ENCODE peak calls at places on chromosomes 11 and 22, in five cellular contexts. One of them, this sample, is unnamed.
A peak's percentile ranks its signal among the peaks of the same experiment; 100 is the strongest.

GRCh38 chr11:118099838-118100570 is 13.2 kb upstream of the SMIM35 start:
- DNase-seq in thyroid gland: peak; percentile 24
- DNase-seq in pancreas: no peak
- DNase-seq in cardiac muscle cell: no peak
- DNase-seq in breast epithelium: no peak
- DNase-seq in this sample: no peak

GRCh38 chr11:103875855-103876510 is 160.5 kb upstream of the DDI1 start:
- DNase-seq in pancreas: no peak
- DNase-seq in breast epithelium: no peak
- DNase-seq in cardiac muscle cell: no peak
- DNase-seq in thyroid gland: no peak
- DNase-seq in this sample: no peak

GRCh38 chr11:128326791-128327190 is 260.6 kb downstream of the ETS1 start:
- DNase-seq in breast epithelium: no peak
- DNase-seq in cardiac muscle cell: no peak
- DNase-seq in thyroid gland: no peak
- DNase-seq in pancreas: no peak
- DNase-seq in this sample: no peak

GRCh38 chr22:49903322-49904039 is 14.8 kb downstream of the ALG12 start:
- DNase-seq in breast epithelium: no peak
- DNase-seq in pancreas: no peak
- DNase-seq in thyroid gland: no peak
- DNase-seq in cardiac muscle cell: peak; percentile 61
- DNase-seq in this sample: no peak

GRCh38 chr11:23311986-23312940 is 452.0 kb upstream of the CCDC179 start:
- DNase-seq in pancreas: no peak
- DNase-seq in thyroid gland: no peak
- DNase-seq in breast epithelium: no peak
- DNase-seq in cardiac muscle cell: peak; percentile 7
- DNase-seq in this sample: no peak

GRCh38 chr11:87173185-87174039 is 135.7 kb downstream of the TMEM135 start:
- DNase-seq in cardiac muscle cell: no peak
- DNase-seq in thyroid gland: no peak
- DNase-seq in pancreas: no peak
- DNase-seq in breast epithelium: no peak
- DNase-seq in this sample: no peak

GRCh38 chr22:44667829-44668189 is 34.2 kb upstream of the PRR5 start:
- DNase-seq in pancreas: no peak
- DNase-seq in breast epithelium: no peak
- DNase-seq in thyroid gland: no peak
- DNase-seq in cardiac muscle cell: no peak
- DNase-seq in this sample: peak; percentile 88

GRCh38 chr22:22752556-22753477 is 108.4 kb downstream of the GGTLC2 start:
- DNase-seq in thyroid gland: no peak
- DNase-seq in pancreas: no peak
- DNase-seq in breast epithelium: peak; percentile 27
- DNase-seq in cardiac muscle cell: no peak
- DNase-seq in this sample: peak; percentile 20

GRCh38 chr11:19845633-19846032 is 133.0 kb downstream of the NAV2 start:
- DNase-seq in cardiac muscle cell: no peak
- DNase-seq in breast epithelium: no peak
- DNase-seq in pancreas: no peak
- DNase-seq in thyroid gland: no peak
- DNase-seq in this sample: no peak

GRCh38 chr22:36197065-36197440 is 4.6 kb downstream of the APOL4 start:
- DNase-seq in pancreas: no peak
- DNase-seq in thyroid gland: peak; percentile 19
- DNase-seq in cardiac muscle cell: peak; percentile 58
- DNase-seq in breast epithelium: no peak
- DNase-seq in this sample: no peak

GRCh38 chr11:94664336-94664735 is 97.2 kb downstream of the PIWIL4 start:
- DNase-seq in thyroid gland: no peak
- DNase-seq in breast epithelium: no peak
- DNase-seq in pancreas: no peak
- DNase-seq in cardiac muscle cell: no peak
- DNase-seq in this sample: no peak

GRCh38 chr11:116230453-116230852 is 542.3 kb downstream of the BUD13 start:
- DNase-seq in pancreas: no peak
- DNase-seq in cardiac muscle cell: no peak
- DNase-seq in thyroid gland: no peak
- DNase-seq in breast epithelium: no peak
- DNase-seq in this sample: no peak

GRCh38 chr11:64856382-64857227 is 12.2 kb upstream of the CDC42BPG start:
- DNase-seq in thyroid gland: peak; percentile 34
- DNase-seq in breast epithelium: peak; percentile 76
- DNase-seq in cardiac muscle cell: no peak
- DNase-seq in pancreas: no peak
- DNase-seq in this sample: no peak

GRCh38 chr11:83195176-83195531 is 1.6 kb downstream of the ANKRD42 start:
- DNase-seq in pancreas: no peak
- DNase-seq in cardiac muscle cell: no peak
- DNase-seq in breast epithelium: no peak
- DNase-seq in thyroid gland: no peak
- DNase-seq in this sample: no peak

DNA sequence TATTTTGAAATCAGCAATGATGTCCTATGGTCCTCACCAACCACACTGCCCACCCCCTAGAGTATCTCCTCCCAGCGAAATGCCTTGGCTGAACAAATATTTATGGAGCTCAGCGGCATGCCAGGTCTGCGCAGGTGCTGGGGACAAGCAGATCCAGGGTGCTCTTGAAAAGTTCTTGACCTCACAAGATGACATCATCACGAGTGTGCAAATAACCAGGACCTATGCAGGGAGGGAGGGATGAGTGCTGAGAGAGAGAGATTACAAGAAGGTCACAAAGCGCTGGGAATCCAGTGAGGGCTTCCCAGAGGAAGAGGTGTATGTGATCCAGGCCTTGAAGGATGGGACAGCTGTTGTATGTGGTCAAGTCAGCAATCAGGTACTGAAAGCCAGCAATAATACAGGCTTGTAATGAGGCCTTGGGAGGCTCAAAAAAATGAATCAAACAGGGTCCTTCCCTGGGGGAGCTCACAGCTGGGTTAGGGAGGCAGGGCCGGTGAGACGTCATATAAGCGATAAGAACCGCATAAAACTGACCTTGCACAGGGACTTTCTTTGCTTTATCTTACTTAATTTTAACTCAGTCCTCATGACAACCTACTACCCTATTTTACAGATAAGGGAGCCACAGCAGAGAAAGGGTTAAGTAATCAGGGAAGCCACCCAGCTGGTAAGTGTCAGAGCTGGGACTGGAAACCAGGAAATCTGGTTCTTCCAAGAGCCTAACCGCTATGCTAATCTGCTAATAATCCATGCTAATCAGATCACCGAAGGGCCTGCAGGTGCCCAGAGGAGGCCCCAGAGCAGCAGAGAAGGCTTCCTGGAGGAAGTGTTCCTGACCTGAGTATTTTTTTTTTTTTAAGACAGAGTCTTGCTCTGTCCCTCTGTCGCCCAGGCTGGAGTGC is 8.2 kb downstream of the ARRB1 start:
- DNase-seq in cardiac muscle cell: no peak
- DNase-seq in thyroid gland: no peak
- DNase-seq in breast epithelium: peak; percentile 64
- DNase-seq in pancreas: peak; percentile 88
- DNase-seq in this sample: no peak
- H3K4me1 ChIP-seq in cardiac muscle cell: peaks cover 37% of the 10 kb centered on the region
- H3K4me1 ChIP-seq in thyroid gland: peaks cover 20% of the 10 kb centered on the region
- H3K4me1 ChIP-seq in breast epithelium: peaks cover 84% of the 10 kb centered on the region
- H3K4me1 ChIP-seq in pancreas: peaks cover 80% of the 10 kb centered on the region
- H3K4me1 ChIP-seq in this sample: peaks cover 98% of the 10 kb centered on the region

GRCh38 chr22:32475428-32476010 is 908 bp downstream of the FBXO7 start:
- DNase-seq in cardiac muscle cell: peak; percentile 63
- DNase-seq in breast epithelium: peak; percentile 30
- DNase-seq in pancreas: peak; percentile 18
- DNase-seq in thyroid gland: peak; percentile 56
- DNase-seq in this sample: peak; percentile 39

GRCh38 chr22:32476804-32477203 is 2.2 kb downstream of the FBXO7 start:
- DNase-seq in thyroid gland: no peak
- DNase-seq in pancreas: no peak
- DNase-seq in cardiac muscle cell: no peak
- DNase-seq in breast epithelium: no peak
- DNase-seq in this sample: no peak

GRCh38 chr22:32474635-32475427 is at the start of gene FBXO7:
- DNase-seq in cardiac muscle cell: peak; percentile 97
- DNase-seq in breast epithelium: peak; percentile 83
- DNase-seq in pancreas: peak; percentile 87
- DNase-seq in thyroid gland: peak; percentile 93
- DNase-seq in this sample: peak; percentile 86

GRCh38 chr22:32476286-32476685 is 1.7 kb downstream of the FBXO7 start:
- DNase-seq in pancreas: no peak
- DNase-seq in thyroid gland: no peak
- DNase-seq in breast epithelium: no peak
- DNase-seq in cardiac muscle cell: no peak
- DNase-seq in this sample: no peak

DNA sequence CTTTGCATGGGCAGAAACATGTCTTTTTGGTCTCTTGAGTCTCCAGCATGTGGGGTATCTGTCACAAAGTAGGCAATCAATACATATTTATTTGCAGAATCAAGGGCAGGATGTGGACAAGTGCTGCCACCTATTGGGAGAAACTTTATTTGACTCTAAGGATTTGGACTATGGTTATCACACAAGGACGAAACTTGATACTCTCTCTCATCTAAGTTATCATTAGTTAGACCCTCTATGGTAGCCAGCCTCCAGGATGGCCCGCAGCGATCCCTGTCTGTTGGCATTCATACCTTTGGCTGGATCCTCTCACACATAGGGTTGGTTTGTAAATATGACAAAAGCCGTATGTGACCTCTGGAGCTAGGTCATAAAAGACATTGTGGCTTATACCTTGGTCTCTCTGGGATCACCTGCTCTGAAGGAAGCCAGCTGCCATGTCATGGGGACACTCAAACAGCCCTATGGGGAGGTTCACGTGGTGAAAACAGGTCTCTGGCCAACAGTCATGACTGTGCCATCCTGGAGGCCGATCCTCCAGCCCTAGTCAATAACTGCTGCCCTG is 1.1 kb upstream of the FBXO7 start:
- DNase-seq in cardiac muscle cell: peak; percentile 73
- DNase-seq in thyroid gland: peak; percentile 10
- DNase-seq in breast epithelium: no peak
- DNase-seq in pancreas: peak; percentile 23
- DNase-seq in this sample: peak; percentile 33
- TF ChIP-seq CTCF in cardiac muscle cell: peak; percentile 59
- TF ChIP-seq CTCF in thyroid gland: peak; percentile 47
- TF ChIP-seq CTCF in breast epithelium: peak; percentile 36
- TF ChIP-seq CTCF in pancreas: peak; percentile 34
- TF ChIP-seq CTCF in this sample: peak; percentile 77

GRCh38 chr22:48309115-48309705 is 1518.5 kb downstream of the BRD1 start:
- DNase-seq in cardiac muscle cell: no peak
- DNase-seq in breast epithelium: no peak
- DNase-seq in pancreas: no peak
- DNase-seq in thyroid gland: no peak
- DNase-seq in this sample: peak; percentile 29

GRCh38 chr22:48306785-48307570 is 1520.7 kb downstream of the BRD1 start:
- DNase-seq in pancreas: no peak
- DNase-seq in thyroid gland: no peak
- DNase-seq in cardiac muscle cell: no peak
- DNase-seq in breast epithelium: no peak
- DNase-seq in this sample: no peak

GRCh38 chr22:48305726-48306235 is 1521.9 kb downstream of the BRD1 start:
- DNase-seq in thyroid gland: no peak
- DNase-seq in breast epithelium: no peak
- DNase-seq in pancreas: no peak
- DNase-seq in cardiac muscle cell: no peak
- DNase-seq in this sample: no peak

GRCh38 chr22:48307941-48308340 is 1519.7 kb downstream of the BRD1 start:
- DNase-seq in cardiac muscle cell: no peak
- DNase-seq in breast epithelium: no peak
- DNase-seq in thyroid gland: no peak
- DNase-seq in pancreas: no peak
- DNase-seq in this sample: no peak

DNA sequence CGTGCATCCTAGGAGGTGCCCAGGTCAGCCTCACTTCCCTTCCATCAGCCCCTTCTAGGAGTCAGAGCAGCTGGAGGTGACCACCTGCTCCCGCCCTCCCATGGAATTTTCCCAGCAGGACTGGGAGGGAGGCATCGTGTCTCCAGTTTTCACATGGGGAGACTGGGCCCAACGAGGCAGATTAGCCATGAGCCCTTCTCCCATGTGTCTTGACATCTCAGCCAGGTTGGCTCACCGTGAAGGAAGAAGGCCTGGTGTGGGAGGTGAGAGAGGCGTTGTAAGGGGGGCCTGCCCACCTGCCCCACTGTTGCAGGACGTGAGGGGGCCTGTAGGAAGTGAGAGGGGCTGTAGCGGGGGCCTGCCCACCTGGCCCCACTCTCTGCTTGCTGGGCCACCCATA is 1521.4 kb downstream of the BRD1 start:
- DNase-seq in thyroid gland: no peak
- DNase-seq in pancreas: no peak
- DNase-seq in cardiac muscle cell: no peak
- DNase-seq in breast epithelium: no peak
- DNase-seq in this sample: no peak
- H3K9me3 ChIP-seq in thyroid gland: no peaks in the 10 kb centered on the region
- H3K9me3 ChIP-seq in pancreas: no peaks in the 10 kb centered on the region
- H3K9me3 ChIP-seq in cardiac muscle cell: no peaks in the 10 kb centered on the region
- H3K9me3 ChIP-seq in breast epithelium: peaks cover 6% of the 10 kb centered on the region
- H3K9me3 ChIP-seq in this sample: no peaks in the 10 kb centered on the region

DNA sequence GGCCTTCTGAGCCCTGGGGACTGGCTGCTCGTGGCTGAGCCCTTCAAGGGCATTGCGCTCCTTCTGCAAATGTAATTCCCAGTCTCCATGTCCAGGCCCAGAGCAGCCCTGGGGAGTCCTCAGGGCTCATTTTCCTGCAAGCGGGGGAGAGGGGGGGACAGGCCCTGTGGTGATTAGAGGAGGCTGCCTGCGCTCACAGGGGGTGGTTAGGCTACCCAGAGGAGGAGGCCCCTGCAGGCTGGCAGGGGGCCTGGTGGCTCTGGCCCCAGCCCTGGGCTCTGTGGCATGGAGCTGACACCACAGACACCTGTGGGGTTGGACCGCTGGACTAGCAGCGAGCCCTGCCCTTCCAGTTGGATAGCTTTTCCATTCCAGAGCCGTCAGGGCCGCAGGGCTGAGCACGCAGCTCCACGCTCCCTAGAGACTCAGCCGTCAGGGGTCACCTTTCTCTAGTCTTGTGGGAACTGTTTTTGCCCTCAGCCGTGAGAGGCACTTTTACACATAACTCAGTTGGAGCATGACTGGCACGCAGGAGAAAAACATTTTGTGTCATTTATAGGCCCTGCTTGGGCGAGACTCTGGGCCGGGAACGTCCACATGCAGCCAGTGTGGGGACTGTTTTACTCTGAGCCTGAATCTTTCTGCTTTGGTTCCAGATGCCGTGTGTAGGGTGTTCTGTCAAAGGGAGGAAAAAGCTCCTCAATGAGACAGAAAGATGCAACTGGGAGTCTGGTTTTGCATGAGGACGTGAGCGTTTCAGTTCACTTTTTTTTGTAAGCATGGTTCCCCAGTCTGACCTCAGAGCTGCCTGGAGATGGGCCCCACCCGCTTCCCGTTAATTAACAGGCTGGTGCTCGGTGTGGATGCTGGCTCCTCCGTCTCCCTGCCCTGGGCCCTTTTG is 58.1 kb downstream of the LRP5 start:
- DNase-seq in pancreas: no peak
- DNase-seq in cardiac muscle cell: peak; percentile 51
- DNase-seq in breast epithelium: no peak
- DNase-seq in thyroid gland: peak; percentile 57
- DNase-seq in this sample: no peak
- H3K4me1 ChIP-seq in pancreas: peaks cover 17% of the 10 kb centered on the region
- H3K4me1 ChIP-seq in cardiac muscle cell: peaks cover 11% of the 10 kb centered on the region
- H3K4me1 ChIP-seq in breast epithelium: peaks cover 5% of the 10 kb centered on the region
- H3K4me1 ChIP-seq in thyroid gland: peaks cover 26% of the 10 kb centered on the region
- H3K4me1 ChIP-seq in this sample: no peaks in the 10 kb centered on the region

This sample was measured in CD8-positive, alpha-beta T cell.